ENCODE peak calls at places on chromosomes 5 and 9, in six cellular contexts. F, I, M, A, Q and Z are unnamed samples.

GRCh38 chr5:74629326-74629725 is 11.2 kb downstream of the ENC1 start:
- ATAC-seq in F (no peak), I (no peak), M (no peak), A (no peak), Q (no peak), Z (no peak)

GRCh38 chr9:8871396-8871795 is 1071.8 kb upstream of the DMAC1 start:
- ATAC-seq in F (no peak), I (no peak), M (no peak), A (no peak), Q (no peak), Z (no peak)

GRCh38 chr5:159805021-159805420 is 111.3 kb upstream of the ADRA1B start:
- ATAC-seq in F (no peak), I (no peak), M (no peak), A (no peak), Q (no peak), Z (peak)

GRCh38 chr9:136521541-136521940 is 24.3 kb downstream of the NOTCH1 start:
- ATAC-seq in F (peak), I (peak), M (no peak), A (no peak), Q (peak), Z (peak)

GRCh38 chr9:1057910-1058309 is 7.8 kb downstream of the DMRT2 start:
- ATAC-seq in F (no peak), I (no peak), M (no peak), A (peak), Q (no peak), Z (no peak)

GRCh38 chr9:85268024-85268610 is 473.6 kb downstream of the AGTPBP1 start:
- ATAC-seq in F (no peak), I (no peak), M (no peak), A (no peak), Q (no peak), Z (no peak)

GRCh38 chr9:134338394-134339182 is 12.3 kb downstream of the RXRA start:
- ATAC-seq in F (no peak), I (peak), M (peak), A (no peak), Q (no peak), Z (no peak)

GRCh38 chr9:77864096-77864889 is 167.3 kb downstream of the GNAQ start:
- ATAC-seq in F (no peak), I (no peak), M (no peak), A (peak), Q (peak), Z (peak)

GRCh38 chr5:122142480-122142879 is 13.1 kb downstream of the ZNF474 start:
- ATAC-seq in F (peak), I (peak), M (no peak), A (no peak), Q (no peak), Z (no peak)

GRCh38 chr5:75214928-75215327 is 21.8 kb downstream of the ANKRD31 start:
- ATAC-seq in F (no peak), I (no peak), M (peak), A (no peak), Q (no peak), Z (no peak)

GRCh38 chr9:33143241-33143642 is 23.9 kb downstream of the B4GALT1 start:
- ATAC-seq in F (no peak), I (no peak), M (no peak), A (peak), Q (peak), Z (no peak)

GRCh38 chr9:75551866-75552265 is 338.6 kb upstream of the PCSK5 start:
- ATAC-seq in F (no peak), I (no peak), M (no peak), A (no peak), Q (no peak), Z (no peak)

GRCh38 chr9:2787065-2787464 is 56.8 kb downstream of the PUM3 start:
- ATAC-seq in F (no peak), I (no peak), M (no peak), A (no peak), Q (no peak), Z (no peak)

GRCh38 chr5:89211836-89212235 is 328.9 kb upstream of the MEF2C start:
- ATAC-seq in F (no peak), I (no peak), M (no peak), A (no peak), Q (no peak), Z (no peak)

GRCh38 chr5:187042-187431 is 4.3 kb upstream of the LRRC14B start:
- ATAC-seq in F (no peak), I (no peak), M (no peak), A (no peak), Q (no peak), Z (no peak)

GRCh38 chr5:114065942-114066341 is 295.9 kb upstream of the KCNN2 start:
- ATAC-seq in F (no peak), I (no peak), M (no peak), A (no peak), Q (no peak), Z (no peak)

GRCh38 chr9:108760841-108761240 is 94.9 kb downstream of the ACTL7B start:
- ATAC-seq in F (no peak), I (no peak), M (no peak), A (no peak), Q (no peak), Z (no peak)

GRCh38 chr5:178330791-178331404 is 98.3 kb upstream of the PHYKPL start:
- ATAC-seq in F (no peak), I (no peak), M (no peak), A (no peak), Q (peak), Z (no peak)

GRCh38 chr9:76593011-76593347 is 134.0 kb downstream of the GCNT1 start:
- ATAC-seq in F (no peak), I (no peak), M (no peak), A (no peak), Q (no peak), Z (no peak)

GRCh38 chr5:177372534-177372896 is 11.7 kb upstream of the SLC34A1 start:
- ATAC-seq in F (no peak), I (no peak), M (no peak), A (no peak), Q (no peak), Z (no peak)

GRCh38 chr5:56522972-56523371 is 289.8 kb upstream of the ANKRD55 start:
- ATAC-seq in F (no peak), I (no peak), M (no peak), A (no peak), Q (no peak), Z (peak)
- TF ChIP-seq EP300 in F (no peak), I (no peak), M (no peak), A (no peak), Q (no peak), Z (no peak)

DNA sequence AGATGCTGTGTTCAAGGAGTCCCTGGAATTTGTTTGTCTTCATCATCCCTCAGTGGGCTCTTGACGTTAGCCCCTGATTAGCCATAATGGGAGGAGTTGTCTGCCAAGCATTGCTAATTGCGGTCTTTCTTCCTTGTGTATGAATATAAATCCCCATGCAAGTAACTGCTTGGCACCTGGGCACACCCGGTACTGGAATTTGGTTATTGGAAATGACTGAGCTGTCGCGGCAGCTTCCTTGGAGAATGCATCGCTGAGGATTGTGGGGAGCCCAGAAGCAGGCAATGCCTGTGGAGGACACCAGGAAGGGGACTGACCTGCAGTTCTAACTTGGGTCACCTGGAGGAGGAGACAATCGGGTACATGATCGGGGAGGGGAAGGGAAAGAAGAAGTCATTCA is 53.3 kb upstream of the CTSL start:
- ATAC-seq in F (no peak), I (no peak), M (no peak), A (no peak), Q (no peak), Z (no peak)
- TF ChIP-seq POLR2A in F (no peak), I (no peak), M (no peak), A (no peak), Q (no peak), Z (no peak)

DNA sequence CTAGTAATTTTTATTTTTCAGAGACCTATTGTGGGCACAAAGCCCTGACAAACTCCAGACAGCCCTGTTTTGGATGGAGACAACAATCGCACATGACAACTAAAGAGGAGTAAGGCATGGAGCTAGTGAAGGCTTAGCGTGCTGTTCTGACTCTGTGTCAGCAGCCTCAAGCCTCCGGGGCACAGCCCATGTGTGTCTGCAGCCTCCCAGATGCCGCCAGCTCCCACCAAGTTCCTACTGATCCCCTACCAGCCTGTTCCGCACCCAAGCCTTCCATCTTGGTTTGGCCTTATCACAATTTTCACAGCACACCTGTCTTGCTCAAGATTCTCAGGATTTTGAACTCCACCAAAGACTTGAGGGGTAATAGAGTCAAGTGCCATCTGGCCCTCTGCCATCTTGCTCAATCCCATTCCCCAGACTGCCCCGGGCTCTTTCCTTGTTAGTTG is 70.3 kb upstream of the SH3PXD2B start:
- ATAC-seq in F (no peak), I (no peak), M (no peak), A (no peak), Q (no peak), Z (peak)
- TF ChIP-seq EP300 in F (no peak), I (no peak), M (no peak), A (no peak), Q (no peak), Z (no peak)

GRCh38 chr5:140671472-140672210 is 1.7 kb downstream of the DND1 start:
- ATAC-seq in F (peak), I (no peak), M (peak), A (no peak), Q (no peak), Z (no peak)

GRCh38 chr5:140674211-140674610 is 835 bp upstream of the DND1 start:
- ATAC-seq in F (peak), I (peak), M (peak), A (no peak), Q (no peak), Z (no peak)

GRCh38 chr5:140674629-140675028 is 1.3 kb upstream of the DND1 start:
- ATAC-seq in F (peak), I (no peak), M (no peak), A (no peak), Q (no peak), Z (no peak)

GRCh38 chr5:140673187-140673976 is at the start of gene DND1:
- ATAC-seq in F (peak), I (peak), M (peak), A (no peak), Q (no peak), Z (no peak)

GRCh38 chr5:140672455-140673186 is 755 bp downstream of the DND1 start:
- ATAC-seq in F (no peak), I (peak), M (peak), A (no peak), Q (no peak), Z (no peak)
- TF ChIP-seq POLR2A in F (no peak), I (no peak), M (no peak), A (peak), Q (no peak), Z (no peak)

GRCh38 chr9:70479880-70480291 is 65.4 kb upstream of the KLF9 start:
- ATAC-seq in F (no peak), I (no peak), M (peak), A (no peak), Q (peak), Z (no peak)
- TF ChIP-seq EP300 in F (no peak), I (no peak), M (no peak), A (no peak), Q (no peak), Z (no peak)

DNA sequence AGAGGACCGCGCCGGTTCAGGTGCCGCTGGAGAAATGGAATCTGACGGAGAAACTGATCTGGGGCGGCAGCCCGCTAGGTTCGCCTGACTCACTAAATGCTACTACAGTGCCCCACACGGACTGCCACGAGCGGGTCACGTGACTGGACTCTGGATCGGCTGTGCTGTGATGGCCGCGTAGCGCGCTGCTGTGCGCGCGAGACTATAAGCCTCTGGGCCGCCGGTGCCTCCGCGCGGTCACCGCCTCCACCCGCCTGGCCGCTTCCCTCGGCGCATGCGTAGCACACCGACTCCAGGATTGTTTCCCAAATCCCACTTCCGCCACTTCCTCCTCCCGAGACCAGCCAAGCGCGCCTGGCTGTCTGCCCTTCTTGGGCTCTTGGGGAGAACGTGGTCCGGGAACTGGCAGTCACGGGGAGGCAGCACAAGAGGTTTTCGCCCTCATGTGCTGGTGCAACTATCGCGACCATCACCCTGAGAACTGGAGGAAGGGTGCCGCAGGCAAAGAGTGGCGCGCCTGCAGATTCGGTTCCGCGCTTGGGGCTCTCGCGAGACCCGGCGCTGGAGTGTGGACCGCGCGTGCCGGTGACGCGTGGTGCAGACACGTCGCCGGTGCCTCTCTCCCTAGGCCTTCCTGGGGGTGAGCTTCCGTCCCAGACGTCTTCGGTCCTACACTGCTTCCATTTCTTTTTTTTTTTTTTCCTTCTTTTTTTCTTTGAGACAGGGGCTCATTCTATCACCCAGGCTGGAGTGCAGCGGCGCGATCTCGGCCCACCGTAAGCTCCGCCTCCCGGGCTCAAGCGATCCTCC is 35.8 kb upstream of the GLDC start:
- ATAC-seq in F (peak), I (peak), M (peak), A (peak), Q (peak), Z (peak)
- TF ChIP-seq POLR2A in F (peak), I (peak), M (peak), A (peak), Q (peak), Z (peak)

GRCh38 chr5:164553851-164554250 is 1048.4 kb downstream of the MAT2B start:
- ATAC-seq in F (no peak), I (no peak), M (no peak), A (no peak), Q (no peak), Z (no peak)
- TF ChIP-seq EP300 in F (no peak), I (no peak), M (no peak), A (no peak), Q (no peak), Z (no peak)

DNA sequence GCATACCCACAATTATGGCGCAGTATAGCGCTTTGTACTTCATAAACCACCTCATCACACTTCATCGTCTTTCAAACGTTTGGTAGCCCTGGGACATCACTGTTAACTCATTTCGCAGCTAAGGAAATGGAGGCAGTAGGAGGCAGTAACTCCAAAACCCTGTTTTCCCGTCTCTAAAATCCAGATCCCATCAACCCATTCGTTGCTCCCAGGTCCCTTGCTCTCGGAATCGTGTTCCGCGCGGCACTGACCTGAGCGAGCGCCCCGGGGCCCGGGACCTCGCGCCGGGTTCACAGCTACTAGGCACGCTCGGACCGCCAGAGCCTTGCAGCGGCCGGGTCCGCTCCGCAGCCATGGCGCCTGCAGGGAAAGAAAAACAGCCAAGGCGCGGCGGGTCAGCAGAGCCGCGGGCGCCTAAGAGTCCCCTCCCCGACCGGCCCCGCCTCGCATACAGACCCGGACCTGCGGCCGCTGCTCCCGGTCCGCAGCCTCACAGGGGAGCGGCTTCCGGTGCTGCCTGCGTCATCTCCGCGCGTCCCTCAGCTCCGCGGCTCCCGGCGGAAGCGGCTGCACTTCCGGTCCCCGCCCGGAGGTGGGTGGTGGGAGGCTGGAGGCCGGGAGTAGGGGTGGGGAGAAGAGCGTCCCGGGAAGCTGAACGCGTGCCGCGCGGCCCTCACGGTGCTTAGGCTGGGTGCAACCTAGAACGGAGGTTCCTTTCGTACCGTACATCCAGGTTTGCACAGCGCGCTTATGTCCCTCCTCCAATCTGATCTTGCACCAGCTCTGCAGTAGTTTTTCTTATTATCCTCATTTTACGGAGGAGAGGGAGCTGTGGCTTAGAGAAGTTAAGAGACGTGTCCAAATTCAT is at the start of gene FBXW2:
- ATAC-seq in F (peak), I (peak), M (peak), A (peak), Q (peak), Z (peak)
- TF ChIP-seq POLR2A in F (peak), I (peak), M (peak), A (peak), Q (peak), Z (peak)

DNA sequence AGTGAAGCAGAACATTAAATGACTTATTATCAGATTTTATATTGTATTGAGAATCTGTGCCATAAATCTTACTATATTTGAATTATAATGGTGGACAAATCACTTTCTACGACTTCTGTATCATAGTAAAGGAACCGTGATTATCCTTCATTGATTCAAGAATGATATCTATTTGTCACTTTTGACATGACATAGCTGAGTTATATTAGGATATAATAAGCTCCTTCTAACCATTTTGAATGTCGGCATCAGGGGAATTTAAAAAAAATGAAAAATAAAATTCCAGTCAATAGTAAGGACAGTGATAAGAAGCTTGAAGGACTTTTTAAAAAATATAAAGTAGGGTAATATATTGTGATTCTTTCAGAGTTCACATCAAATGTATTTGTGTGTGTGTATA is 338.9 kb upstream of the ACO1 start:
- ATAC-seq in F (no peak), I (no peak), M (no peak), A (no peak), Q (no peak), Z (no peak)
- TF ChIP-seq EP300 in F (no peak), I (no peak), M (no peak), A (no peak), Q (no peak), Z (no peak)

GRCh38 chr5:138438724-138439536 is at the start of gene REEP2:
- ATAC-seq in F (peak), I (peak), M (peak), A (peak), Q (peak), Z (peak)
- TF ChIP-seq POLR2A in F (no peak), I (no peak), M (no peak), A (no peak), Q (no peak), Z (peak)